ENCODE peak calls at places on chromosome 20, in eight cellular contexts. H, E, A, V, M, P, W and G are unnamed samples.

GRCh38 chr20:45872626-45873025 is 8.4 kb upstream of the ZSWIM1 start:
- DNase-seq in H (no peak), E (no peak), A (no peak), V (no peak), M (no peak), P (no peak), W (no peak), G (no peak)

GRCh38 chr20:2708665-2709064 is 16.1 kb downstream of the EBF4 start:
- DNase-seq in H (no peak), E (no peak), A (no peak), V (no peak), M (no peak), P (no peak), W (no peak), G (no peak)

GRCh38 chr20:42067174-42067573 is 449.0 kb upstream of the CHD6 start:
- DNase-seq in H (no peak), E (no peak), A (no peak), V (no peak), M (no peak), P (no peak), W (no peak), G (no peak)

GRCh38 chr20:56750430-56750829 is 121.3 kb downstream of the TFAP2C start:
- DNase-seq in H (no peak), E (no peak), A (no peak), V (no peak), M (no peak), P (no peak), W (no peak), G (no peak)

GRCh38 chr20:6769953-6770831 is 2.7 kb downstream of the BMP2 start:
- DNase-seq in H (peak), E (peak), A (no peak), V (peak), M (peak), P (no peak), W (peak), G (no peak)

GRCh38 chr20:44008806-44009678 is 94.4 kb downstream of the TOX2 start:
- DNase-seq in H (no peak), E (no peak), A (no peak), V (no peak), M (no peak), P (no peak), W (no peak), G (no peak)

GRCh38 chr20:57444394-57445048 is 53.3 kb downstream of the RBM38 start:
- DNase-seq in H (no peak), E (no peak), A (no peak), V (no peak), M (no peak), P (no peak), W (no peak), G (no peak)

GRCh38 chr20:54433653-54434052 is 41.7 kb upstream of the DOK5 start:
- DNase-seq in H (peak), E (no peak), A (no peak), V (no peak), M (no peak), P (no peak), W (no peak), G (no peak)

GRCh38 chr20:63072231-63072791 is 65.5 kb upstream of the BHLHE23 start:
- DNase-seq in H (no peak), E (no peak), A (no peak), V (no peak), M (no peak), P (no peak), W (no peak), G (no peak)

GRCh38 chr20:1469925-1470571 is 3.4 kb upstream of the NSFL1C start:
- DNase-seq in H (peak), E (peak), A (peak), V (peak), M (peak), P (peak), W (peak), G (peak)

GRCh38 chr20:49979030-49979832 is 3.5 kb upstream of the SNAI1 start:
- DNase-seq in H (no peak), E (no peak), A (no peak), V (no peak), M (no peak), P (peak), W (peak), G (no peak)

GRCh38 chr20:10985536-10985935 is 311.7 kb upstream of the JAG1 start:
- DNase-seq in H (no peak), E (no peak), A (no peak), V (peak), M (peak), P (no peak), W (peak), G (no peak)

GRCh38 chr20:5722927-5723326 is 27.3 kb upstream of the SHLD1 start:
- DNase-seq in H (no peak), E (no peak), A (no peak), V (no peak), M (no peak), P (no peak), W (no peak), G (no peak)

GRCh38 chr20:5297280-5298004 is 19.3 kb downstream of the PROKR2 start:
- DNase-seq in H (no peak), E (no peak), A (no peak), V (no peak), M (no peak), P (no peak), W (no peak), G (no peak)

GRCh38 chr20:61560361-61560853 is 308.3 kb downstream of the CDH4 start:
- DNase-seq in H (peak), E (no peak), A (no peak), V (peak), M (no peak), P (no peak), W (no peak), G (no peak)

GRCh38 chr20:8587810-8588209 is 455.7 kb downstream of the PLCB1 start:
- DNase-seq in H (no peak), E (no peak), A (no peak), V (no peak), M (no peak), P (no peak), W (no peak), G (no peak)

GRCh38 chr20:23357767-23358562 is 4.0 kb upstream of the GZF1 start:
- DNase-seq in H (peak), E (peak), A (peak), V (peak), M (peak), P (peak), W (peak), G (peak)
- TF ChIP-seq CTCF in H (no peak), E (no peak), A (no peak), V (no peak), M (no peak), P (no peak), W (no peak), G (no peak)

DNA sequence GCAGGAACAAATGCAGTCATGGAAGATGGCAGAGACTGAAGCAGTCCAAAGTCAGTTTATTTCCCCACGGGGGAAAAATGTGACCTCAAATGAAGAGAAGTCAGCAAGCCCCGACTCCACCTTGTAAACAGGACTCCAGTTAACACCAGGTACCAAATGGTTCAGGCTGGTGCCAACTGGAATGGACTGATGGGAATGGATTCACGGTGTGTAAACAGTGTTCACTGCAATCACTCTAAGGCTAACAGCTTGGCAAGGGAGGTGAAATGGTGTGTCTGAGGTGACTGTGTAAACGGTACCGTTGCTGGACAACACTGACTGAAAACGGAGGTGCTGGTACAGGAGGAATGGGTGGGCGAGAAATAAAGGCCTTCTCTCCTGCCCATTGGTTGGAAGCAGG is 12.0 kb downstream of the PLAGL2 start:
- DNase-seq in H (no peak), E (no peak), A (no peak), V (no peak), M (no peak), P (no peak), W (no peak), G (no peak)
- H3K4me3 ChIP-seq in H (no peak), E (no peak), A (no peak), V (no peak), M (no peak), P (no peak), W (no peak), G (no peak)

GRCh38 chr20:37757550-37757949 is 63.7 kb downstream of the CTNNBL1 start:
- DNase-seq in H (no peak), E (no peak), A (no peak), V (no peak), M (no peak), P (no peak), W (no peak), G (no peak)
- TF ChIP-seq CTCF in H (no peak), E (no peak), A (no peak), V (no peak), M (peak), P (no peak), W (no peak), G (peak)

DNA sequence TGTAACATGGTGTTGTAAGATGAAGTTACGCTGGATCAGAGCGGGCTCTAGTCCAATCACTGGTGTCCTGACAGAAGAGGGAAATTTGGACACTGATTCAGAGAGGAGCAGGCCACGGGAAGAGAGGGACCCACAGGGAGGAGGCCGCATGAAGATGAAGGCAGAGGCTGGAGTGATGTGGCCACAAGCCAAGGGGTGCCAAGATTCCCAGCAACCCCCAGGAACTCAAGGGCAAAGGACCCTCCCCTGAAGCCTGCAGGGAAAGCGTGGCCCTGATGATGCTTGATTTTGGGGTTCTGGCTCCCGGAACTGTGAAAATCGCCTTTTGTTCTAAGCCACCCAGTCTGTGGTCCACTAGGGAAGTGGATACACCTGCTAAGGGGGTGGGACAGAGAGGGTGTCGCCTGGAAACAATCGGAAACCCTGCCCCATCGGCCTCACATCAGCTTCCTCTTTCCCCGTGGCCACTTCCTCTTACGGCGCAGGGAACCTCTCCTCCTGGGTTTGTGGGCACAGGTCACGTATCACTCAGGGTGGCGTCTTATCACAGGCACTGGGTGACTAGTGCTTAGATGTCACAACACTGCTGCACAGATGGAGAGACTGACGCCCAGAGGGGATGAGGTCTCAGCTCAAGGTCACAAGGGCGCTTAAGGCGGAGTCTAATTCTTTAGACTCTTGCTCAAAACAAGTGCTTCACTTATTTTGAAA is 58.0 kb downstream of the SULF2 start:
- DNase-seq in H (peak), E (no peak), A (no peak), V (no peak), M (no peak), P (peak), W (no peak), G (peak)
- H3K4me3 ChIP-seq in H (no peak), E (no peak), A (no peak), V (no peak), M (no peak), P (peak), W (no peak), G (peak)

GRCh38 chr20:32467506-32468312 is 109.6 kb downstream of the ASXL1 start:
- DNase-seq in H (no peak), E (no peak), A (no peak), V (no peak), M (no peak), P (no peak), W (no peak), G (no peak)
- TF ChIP-seq CTCF in H (no peak), E (no peak), A (no peak), V (no peak), M (no peak), P (no peak), W (no peak), G (no peak)

GRCh38 chr20:58776109-58776508 is 74.6 kb downstream of the GNAS-AS1 start:
- DNase-seq in H (no peak), E (no peak), A (no peak), V (no peak), M (no peak), P (no peak), W (no peak), G (no peak)

GRCh38 chr20:58777657-58778056 is 73.0 kb downstream of the GNAS-AS1 start:
- DNase-seq in H (no peak), E (no peak), A (no peak), V (no peak), M (no peak), P (no peak), W (no peak), G (no peak)

GRCh38 chr20:58774214-58774613 is 76.5 kb downstream of the GNAS-AS1 start:
- DNase-seq in H (no peak), E (no peak), A (no peak), V (no peak), M (no peak), P (no peak), W (no peak), G (no peak)

GRCh38 chr20:58775371-58775770 is 75.3 kb downstream of the GNAS-AS1 start:
- DNase-seq in H (no peak), E (no peak), A (no peak), V (no peak), M (no peak), P (no peak), W (no peak), G (no peak)

DNA sequence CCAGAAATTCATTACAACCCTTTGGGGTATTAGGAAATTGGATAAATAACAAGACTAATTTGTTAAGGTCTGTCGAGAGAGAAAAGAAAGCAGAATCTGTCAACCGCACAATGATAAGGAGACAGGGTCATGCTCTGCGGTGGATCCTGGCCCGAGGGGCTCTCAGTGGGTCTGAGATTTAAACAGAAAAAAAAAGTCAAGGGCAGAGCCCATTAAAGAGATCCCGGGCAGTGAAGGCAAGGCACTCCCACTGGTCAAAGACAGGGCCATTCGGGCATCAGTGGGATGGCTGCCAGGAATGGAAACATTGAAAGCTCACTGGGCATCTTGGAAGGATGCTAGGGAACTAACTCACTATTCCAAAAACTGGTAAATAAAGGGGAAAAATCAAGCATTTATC is 77.9 kb downstream of the GNAS-AS1 start:
- DNase-seq in H (no peak), E (no peak), A (no peak), V (no peak), M (no peak), P (no peak), W (no peak), G (no peak)
- H3K4me3 ChIP-seq in H (no peak), E (no peak), A (no peak), V (no peak), M (no peak), P (no peak), W (no peak), G (no peak)

GRCh38 chr20:33010674-33011449 is 3.4 kb downstream of the BPIFB2 start:
- DNase-seq in H (no peak), E (no peak), A (no peak), V (no peak), M (no peak), P (no peak), W (no peak), G (no peak)

GRCh38 chr20:33008336-33009213 is 1.1 kb downstream of the BPIFB2 start:
- DNase-seq in H (no peak), E (no peak), A (no peak), V (no peak), M (no peak), P (no peak), W (no peak), G (no peak)

GRCh38 chr20:33007376-33008335 is at the start of gene BPIFB2:
- DNase-seq in H (no peak), E (no peak), A (no peak), V (no peak), M (no peak), P (no peak), W (no peak), G (no peak)

GRCh38 chr20:33010133-33010504 is 2.6 kb downstream of the BPIFB2 start:
- DNase-seq in H (no peak), E (no peak), A (no peak), V (no peak), M (no peak), P (no peak), W (no peak), G (no peak)

GRCh38 chr20:33009214-33010132 is 2.0 kb downstream of the BPIFB2 start:
- DNase-seq in H (no peak), E (no peak), A (no peak), V (no peak), M (no peak), P (no peak), W (no peak), G (no peak)
- TF ChIP-seq CTCF in H (no peak), E (no peak), A (no peak), V (no peak), M (no peak), P (no peak), W (no peak), G (no peak)